ENCODE peak calls at places on chromosome 7, in four cellular contexts. D is transverse colon, S is suprapubic skin, E is uterus. Q is an unnamed sample. For H3K4me1, the result is how much of the 10 kb centered on the place peaks cover.

GRCh38 chr7:130922206-130923112 is 188.5 kb upstream of the KLF14 start:
- DNase-seq in D (no peak), S (no peak), E (no peak), Q (no peak)

GRCh38 chr7:90409667-90410066 is 6.4 kb downstream of the CLDN12 start:
- DNase-seq in D (peak), S (no peak), E (no peak), Q (no peak)

GRCh38 chr7:84085147-84085546 is 109.4 kb downstream of the SEMA3A start:
- DNase-seq in D (no peak), S (no peak), E (no peak), Q (no peak)

GRCh38 chr7:157932498-157933218 is 595.9 kb downstream of the DNAJB6 start:
- DNase-seq in D (no peak), S (no peak), E (no peak), Q (no peak)

GRCh38 chr7:117834983-117835664 is 38.1 kb downstream of the CTTNBP2 start:
- DNase-seq in D (no peak), S (no peak), E (no peak), Q (no peak)

GRCh38 chr7:139896831-139897230 is 67.8 kb downstream of the TBXAS1 start:
- DNase-seq in D (no peak), S (no peak), E (no peak), Q (no peak)

GRCh38 chr7:30728591-30729100 is 23.3 kb upstream of the INMT start:
- DNase-seq in D (no peak), S (no peak), E (no peak), Q (no peak)

GRCh38 chr7:44114586-44115310 is 8.6 kb downstream of the POLD2 start:
- DNase-seq in D (no peak), S (no peak), E (no peak), Q (peak)

GRCh38 chr7:97346349-97346748 is 228.9 kb downstream of the SDHAF3 start:
- DNase-seq in D (no peak), S (no peak), E (no peak), Q (no peak)

GRCh38 chr7:107065929-107066247 is 21.4 kb downstream of the PRKAR2B start:
- DNase-seq in D (no peak), S (no peak), E (no peak), Q (no peak)

GRCh38 chr7:127858915-127859189 is 172.4 kb downstream of the LRRC4 start:
- DNase-seq in D (no peak), S (no peak), E (no peak), Q (no peak)

GRCh38 chr7:101494602-101495329 is 132.1 kb downstream of the COL26A1 start:
- DNase-seq in D (no peak), S (no peak), E (no peak), Q (no peak)

GRCh38 chr7:101172005-101172853 is 6.9 kb upstream of the VGF start:
- DNase-seq in D (no peak), S (no peak), E (no peak), Q (no peak)

GRCh38 chr7:107014381-107015023 is 30.0 kb upstream of the PRKAR2B start:
- DNase-seq in D (no peak), S (no peak), E (no peak), Q (no peak)

GRCh38 chr7:36440880-36441279 is 51.2 kb downstream of the ANLN start:
- DNase-seq in D (no peak), S (no peak), E (no peak), Q (no peak)

GRCh38 chr7:143361552-143362125 is 874 bp downstream of the FAM131B start:
- DNase-seq in D (no peak), S (no peak), E (no peak), Q (no peak)

GRCh38 chr7:28477041-28477442 is 64.7 kb downstream of the CREB5 start:
- DNase-seq in D (no peak), S (no peak), E (no peak), Q (no peak)

GRCh38 chr7:4549681-4550080 is 132.4 kb upstream of the FOXK1 start:
- DNase-seq in D (no peak), S (no peak), E (no peak), Q (peak)

GRCh38 chr7:50706469-50706937 is 76.2 kb downstream of the GRB10 start:
- DNase-seq in D (no peak), S (no peak), E (no peak), Q (no peak)

GRCh38 chr7:117283371-117283770 is 39.5 kb downstream of the WNT2 start:
- DNase-seq in D (no peak), S (no peak), E (no peak), Q (no peak)

GRCh38 chr7:21218155-21218554 is 209.7 kb upstream of the SP4 start:
- DNase-seq in D (no peak), S (no peak), E (no peak), Q (no peak)

GRCh38 chr7:15839415-15840100 is 153.1 kb upstream of the MEOX2 start:
- DNase-seq in D (no peak), S (peak), E (peak), Q (peak)

GRCh38 chr7:111090834-111091233 is at the start of gene LRRN3:
- DNase-seq in D (no peak), S (no peak), E (no peak), Q (peak)

GRCh38 chr7:34260282-34260681 is 354.9 kb downstream of the BMPER start:
- DNase-seq in D (no peak), S (no peak), E (no peak), Q (no peak)

GRCh38 chr7:123494193-123494796 is 40.1 kb downstream of the IQUB start:
- DNase-seq in D (peak), S (no peak), E (peak), Q (peak)

GRCh38 chr7:136533732-136534131 is 334.7 kb upstream of the CHRM2 start:
- DNase-seq in D (no peak), S (no peak), E (no peak), Q (no peak)

GRCh38 chr7:137169282-137169698 is 174.2 kb downstream of the PTN start:
- DNase-seq in D (peak), S (no peak), E (peak), Q (peak)

GRCh38 chr7:91266931-91267557 is 2.8 kb downstream of the FZD1 start:
- DNase-seq in D (no peak), S (peak), E (no peak), Q (no peak)

GRCh38 chr7:24858108-24858977 is 101.1 kb upstream of the GSDME start:
- DNase-seq in D (no peak), S (no peak), E (no peak), Q (no peak)

GRCh38 chr7:155526225-155526624 is 20.1 kb downstream of the CNPY1 start:
- DNase-seq in D (no peak), S (peak), E (no peak), Q (no peak)

GRCh38 chr7:53151496-53151895 is 116.1 kb downstream of the POM121L12 start:
- DNase-seq in D (no peak), S (no peak), E (no peak), Q (no peak)

GRCh38 chr7:47873767-47874166 is 74.5 kb downstream of the PKD1L1 start:
- DNase-seq in D (no peak), S (no peak), E (no peak), Q (no peak)

GRCh38 chr7:107075863-107076574 is 31.5 kb downstream of the PRKAR2B start:
- DNase-seq in D (no peak), S (no peak), E (no peak), Q (no peak)

GRCh38 chr7:151871904-151872303 is 5.0 kb downstream of the PRKAG2 start:
- DNase-seq in D (no peak), S (no peak), E (no peak), Q (no peak)

GRCh38 chr7:17699696-17700095 is 240.6 kb downstream of the SNX13 start:
- DNase-seq in D (no peak), S (no peak), E (no peak), Q (no peak)

GRCh38 chr7:17700138-17700537 is 240.2 kb downstream of the SNX13 start:
- DNase-seq in D (no peak), S (no peak), E (no peak), Q (no peak)

GRCh38 chr7:17697128-17697881 is 243.0 kb downstream of the SNX13 start:
- DNase-seq in D (no peak), S (no peak), E (no peak), Q (no peak)

DNA sequence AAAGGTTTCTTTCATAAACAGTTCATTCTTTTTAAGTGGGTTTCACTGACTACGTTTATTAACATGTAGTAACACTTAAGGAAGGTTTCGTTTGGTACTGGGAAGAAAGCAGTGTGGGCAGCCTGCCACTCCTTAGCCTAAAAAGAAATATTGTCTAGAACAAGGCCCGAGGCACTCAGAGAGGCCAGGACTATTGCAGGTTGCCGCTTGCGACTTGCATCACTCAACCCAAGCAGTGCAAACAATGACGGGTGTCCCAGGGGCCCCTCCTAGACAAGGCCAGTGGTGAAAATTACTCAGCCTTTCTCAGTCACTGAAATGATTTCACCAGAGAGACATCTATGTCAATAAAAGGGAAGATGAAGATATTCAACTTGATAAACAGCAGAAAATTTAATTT is 243.9 kb downstream of the SNX13 start:
- DNase-seq in D (peak), S (peak), E (peak), Q (no peak)
- H3K27ac ChIP-seq in D (no peak), S (peak), E (no peak), Q (no peak)

DNA sequence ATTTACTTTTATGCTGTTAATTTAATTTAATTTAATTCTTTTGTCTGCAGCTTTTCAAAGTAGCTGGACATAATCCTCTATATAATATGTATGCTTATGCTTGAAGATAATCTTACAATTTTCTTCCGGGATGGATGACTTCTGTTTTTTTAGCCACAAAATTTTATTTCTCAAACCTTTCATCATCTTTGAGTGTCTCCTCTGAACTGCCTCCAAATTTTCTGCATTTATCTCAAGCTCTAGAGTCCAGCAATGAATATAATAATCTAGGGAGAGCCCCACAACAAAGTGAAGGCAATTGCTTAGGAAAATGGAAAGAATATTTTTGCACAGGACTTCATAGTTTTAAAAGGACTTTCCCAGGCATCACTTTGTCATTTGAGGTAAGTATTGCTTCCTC is 53.6 kb upstream of the FAM3C start:
- DNase-seq in D (no peak), S (no peak), E (no peak), Q (no peak)
- H3K4me3 ChIP-seq in D (no peak), S (no peak), E (no peak), Q (no peak)

DNA sequence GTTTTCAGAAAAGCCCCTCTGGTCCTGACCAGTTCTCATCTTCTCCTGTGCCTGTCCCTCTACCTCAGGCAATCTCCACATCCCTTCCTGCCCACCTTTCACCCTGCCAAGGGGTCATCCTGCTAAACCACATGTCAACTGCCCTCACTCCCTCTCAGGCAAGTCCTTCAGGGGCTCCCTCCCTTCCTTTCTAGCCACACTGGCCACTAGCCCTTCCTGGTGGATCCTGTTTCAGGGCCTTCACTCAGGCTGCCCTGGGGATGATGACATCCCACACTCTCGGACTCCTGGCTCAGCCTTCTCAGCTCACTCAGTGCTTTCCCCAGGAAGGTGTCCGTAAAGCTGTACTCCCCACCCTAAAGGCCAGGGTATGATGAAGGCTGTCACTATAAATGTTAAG is 13.4 kb downstream of the STEAP1B start:
- DNase-seq in D (no peak), S (no peak), E (no peak), Q (no peak)
- H3K4me1 ChIP-seq in D (under half), S (under half), E (under half), Q (under half)

GRCh38 chr7:253491-254336 is 36.3 kb upstream of the FOXL3 start:
- DNase-seq in D (no peak), S (no peak), E (no peak), Q (no peak)
- H3K27ac ChIP-seq in D (no peak), S (no peak), E (no peak), Q (no peak)

DNA sequence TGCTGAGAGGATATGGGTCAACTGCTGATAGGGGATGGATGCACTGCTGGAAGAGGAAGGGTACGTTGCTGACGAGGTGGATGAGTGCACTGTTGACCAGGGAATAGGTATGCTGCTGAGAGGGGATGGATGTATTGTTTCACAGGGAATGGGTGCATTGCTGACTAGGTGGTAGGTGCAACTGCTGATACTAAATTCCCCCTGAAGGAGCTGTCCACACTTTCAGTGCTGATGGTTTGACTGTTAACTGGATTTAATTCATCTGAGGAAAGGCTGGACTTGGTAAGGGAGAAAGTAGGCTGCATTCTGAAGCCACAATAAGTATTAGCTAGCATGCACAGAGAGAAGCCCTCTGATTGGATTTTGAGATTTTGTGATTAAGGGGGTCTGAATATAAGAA is 1196.8 kb upstream of the PHF14 start:
- DNase-seq in D (no peak), S (no peak), E (no peak), Q (no peak)
- H3K4me3 ChIP-seq in D (no peak), S (no peak), E (no peak), Q (no peak)

GRCh38 chr7:27097686-27098492 is 2.1 kb upstream of the HOXA1 start:
- DNase-seq in D (no peak), S (peak), E (no peak), Q (no peak)
- H3K4me1 ChIP-seq in D (under half), S (under half), E (under half), Q (under half)

GRCh38 chr7:80136276-80137045 is 1.8 kb downstream of the GNAI1 start:
- DNase-seq in D (no peak), S (no peak), E (no peak), Q (no peak)
- H3K27ac ChIP-seq in D (peak), S (peak), E (peak), Q (no peak)

GRCh38 chr7:148501707-148502139 is 88.8 kb upstream of the C7orf33 start:
- DNase-seq in D (peak), S (no peak), E (no peak), Q (peak)
- H3K4me3 ChIP-seq in D (no peak), S (peak), E (no peak), Q (peak)

DNA sequence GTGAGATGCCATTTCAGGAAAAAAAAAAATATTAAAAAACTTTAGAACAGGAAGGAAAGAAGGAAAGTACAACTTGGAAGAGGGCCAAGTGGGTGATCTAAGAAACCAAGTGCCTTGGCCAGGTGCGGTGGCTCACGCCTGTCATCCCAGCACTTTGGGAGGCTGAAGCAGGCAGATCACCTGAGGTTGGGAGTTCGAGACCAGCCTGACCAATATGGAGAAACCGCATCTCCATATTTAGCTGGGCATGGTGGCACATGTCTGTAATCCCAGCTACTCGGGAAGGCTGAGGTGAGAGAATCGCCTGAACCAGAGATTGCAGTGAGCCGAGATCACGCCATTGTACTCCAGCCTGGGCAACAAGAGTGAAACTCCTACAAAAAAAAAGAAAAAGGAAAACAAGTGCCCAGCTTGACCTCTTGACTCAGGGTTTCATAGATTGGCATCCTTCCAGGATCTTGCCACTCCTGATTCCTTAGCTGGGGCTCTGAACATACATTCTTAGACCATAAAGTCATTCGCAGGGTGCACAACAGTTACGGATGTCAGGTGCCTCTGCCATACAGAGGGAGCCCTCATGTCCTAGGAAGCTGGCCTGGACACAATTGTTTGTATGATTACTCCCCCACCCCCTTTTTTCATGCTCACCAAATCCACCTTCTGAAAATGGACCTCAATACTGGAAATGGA is 2.1 kb upstream of the GUSB start:
- DNase-seq in D (no peak), S (no peak), E (no peak), Q (no peak)
- H3K4me1 ChIP-seq in D (under half), S (under half), E (under half), Q (under half)